ENCODE peak calls at places on chromosomes 4 and X, in seven cellular contexts. V is prostate gland, U is esophagus muscularis mucosa, I is IMR-90, E is fibroblast of lung, D is left lung, A is neuronal stem cell. G is an unnamed sample.
A peak's percentile ranks its signal among the peaks of the same experiment; 100 is the strongest.

GRCh38 chrX:152821145-152821765 is 9.3 kb downstream of the CETN2 start:
- DNase-seq in V (no peak), U (no peak), I (peak; percentile 32), E (peak; percentile 25), D (no peak), A (no peak), G (no peak)

GRCh38 chr4:74370912-74371311 is 6.0 kb downstream of the EREG start:
- DNase-seq in V (no peak), U (no peak), I (peak; percentile 64), E (peak; percentile 82), D (no peak), A (peak; percentile 26), G (no peak)

GRCh38 chr4:8315343-8316250 is 46.0 kb downstream of the HTRA3 start:
- DNase-seq in V (peak; percentile 51), U (no peak), I (peak; percentile 89), E (peak; percentile 86), D (peak; percentile 84), A (peak; percentile 70), G (peak; percentile 26)

GRCh38 chr4:26297219-26297618 is 23.6 kb upstream of the RBPJ start:
- DNase-seq in V (no peak), U (no peak), I (no peak), E (no peak), D (no peak), A (no peak), G (no peak)

GRCh38 chr4:80465238-80465637 is 129.7 kb downstream of the CFAP299 start:
- DNase-seq in V (no peak), U (no peak), I (peak; percentile 26), E (no peak), D (no peak), A (peak; percentile 29), G (no peak)

GRCh38 chr4:38411092-38411491 is 252.9 kb upstream of the KLF3 start:
- DNase-seq in V (no peak), U (no peak), I (no peak), E (no peak), D (no peak), A (no peak), G (no peak)

GRCh38 chrX:70433848-70434351 is 10.7 kb upstream of the DLG3 start:
- DNase-seq in V (peak; percentile 55), U (peak; percentile 92), I (peak; percentile 31), E (peak; percentile 49), D (peak; percentile 89), A (peak; percentile 57), G (peak; percentile 75)

GRCh38 chrX:73214366-73215094 is at the start of gene NAP1L2:
- DNase-seq in V (peak; percentile 51), U (no peak), I (no peak), E (no peak), D (peak; percentile 46), A (peak; percentile 18), G (peak; percentile 29)

GRCh38 chr4:44538534-44538933 is 89.9 kb upstream of the KCTD8 start:
- DNase-seq in V (no peak), U (no peak), I (no peak), E (no peak), D (no peak), A (no peak), G (no peak)

GRCh38 chr4:89173336-89174090 is 62.2 kb downstream of the TIGD2 start:
- DNase-seq in V (no peak), U (no peak), I (no peak), E (no peak), D (peak; percentile 39), A (no peak), G (no peak)

GRCh38 chr4:42568610-42569207 is 88.2 kb downstream of the ATP8A1 start:
- DNase-seq in V (peak; percentile 72), U (no peak), I (peak; percentile 65), E (peak; percentile 78), D (no peak), A (peak; percentile 59), G (peak; percentile 71)

GRCh38 chr4:7429069-7429416 is 5.7 kb downstream of the PSAPL1 start:
- DNase-seq in V (no peak), U (no peak), I (no peak), E (no peak), D (peak; percentile 54), A (no peak), G (peak; percentile 33)

GRCh38 chrX:21004835-21005234 is 369.4 kb upstream of the CNKSR2 start:
- DNase-seq in V (no peak), U (no peak), I (no peak), E (no peak), D (no peak), A (no peak), G (no peak)

GRCh38 chr4:156971168-156971601 is 414 bp downstream of the PDGFC start:
- DNase-seq in V (peak; percentile 44), U (no peak), I (no peak), E (no peak), D (no peak), A (no peak), G (no peak)

GRCh38 chr4:7806080-7806630 is 133.5 kb downstream of the AFAP1 start:
- DNase-seq in V (peak; percentile 27), U (no peak), I (peak; percentile 68), E (peak; percentile 93), D (no peak), A (no peak), G (peak; percentile 69)

GRCh38 chr4:6230827-6231662 is 30.7 kb upstream of the JAKMIP1 start:
- DNase-seq in V (no peak), U (no peak), I (no peak), E (no peak), D (no peak), A (no peak), G (no peak)

GRCh38 chrX:46694549-46694948 is 64.4 kb downstream of the SLC9A7 start:
- DNase-seq in V (no peak), U (no peak), I (no peak), E (no peak), D (no peak), A (no peak), G (no peak)

GRCh38 chr4:14924945-14925344 is 77.3 kb upstream of the CPEB2 start:
- DNase-seq in V (no peak), U (no peak), I (no peak), E (no peak), D (no peak), A (no peak), G (no peak)

GRCh38 chrX:71095971-71096701 is 485 bp downstream of the FOXO4 start:
- DNase-seq in V (peak; percentile 55), U (no peak), I (peak; percentile 30), E (no peak), D (no peak), A (no peak), G (no peak)

GRCh38 chr4:82652062-82652461 is 90.3 kb upstream of the TMEM150C start:
- DNase-seq in V (no peak), U (no peak), I (peak; percentile 23), E (no peak), D (no peak), A (no peak), G (no peak)

GRCh38 chr4:1192091-1192492 is 19.7 kb upstream of the SPON2 start:
- DNase-seq in V (peak; percentile 89), U (no peak), I (peak; percentile 99), E (peak; percentile 98), D (peak; percentile 80), A (no peak), G (peak; percentile 93)

GRCh38 chrX:37350034-37350365 is 836 bp downstream of the PRRG1 start:
- DNase-seq in V (no peak), U (no peak), I (peak; percentile 31), E (peak; percentile 28), D (no peak), A (no peak), G (no peak)

GRCh38 chr4:144787365-144788263 is 141.7 kb downstream of the HHIP start:
- DNase-seq in V (no peak), U (no peak), I (peak; percentile 49), E (peak; percentile 67), D (no peak), A (peak; percentile 23), G (no peak)

GRCh38 chr4:165628572-165628971 is 244.5 kb upstream of the TLL1 start:
- DNase-seq in V (no peak), U (no peak), I (no peak), E (no peak), D (no peak), A (no peak), G (no peak)

GRCh38 chr4:157978680-157979361 is 194.0 kb downstream of the GASK1B start:
- DNase-seq in V (peak; percentile 29), U (no peak), I (peak; percentile 64), E (peak; percentile 75), D (no peak), A (peak; percentile 67), G (peak; percentile 56)

GRCh38 chr4:117421706-117422105 is 336.3 kb upstream of the TRAM1L1 start:
- DNase-seq in V (no peak), U (no peak), I (no peak), E (no peak), D (no peak), A (no peak), G (no peak)

GRCh38 chr4:24266951-24267577 is 317.3 kb downstream of the DHX15 start:
- DNase-seq in V (no peak), U (no peak), I (peak; percentile 48), E (no peak), D (no peak), A (no peak), G (no peak)

GRCh38 chrX:24506082-24506481 is 41.0 kb downstream of the PDK3 start:
- DNase-seq in V (no peak), U (no peak), I (peak; percentile 44), E (no peak), D (no peak), A (no peak), G (no peak)

GRCh38 chrX:105653891-105654290 is 168.4 kb upstream of the NRK start:
- DNase-seq in V (no peak), U (no peak), I (no peak), E (peak; percentile 54), D (no peak), A (no peak), G (no peak)

GRCh38 chrX:53716328-53717088 is 30.0 kb upstream of the HUWE1 start:
- DNase-seq in V (no peak), U (no peak), I (peak; percentile 48), E (peak; percentile 32), D (no peak), A (no peak), G (no peak)

GRCh38 chr4:121189351-121189750 is 25.2 kb upstream of the TNIP3 start:
- DNase-seq in V (no peak), U (no peak), I (no peak), E (no peak), D (no peak), A (no peak), G (no peak)
- H3K27ac ChIP-seq in V (no peak overlapping the region), U (no peak overlapping the region), I (no peak overlapping the region), E (no peak overlapping the region), D (no peak overlapping the region), A (no peak overlapping the region), G (no peak overlapping the region)

GRCh38 chr4:55547918-55548317 is 1.2 kb upstream of the CLOCK start:
- DNase-seq in V (no peak), U (no peak), I (no peak), E (no peak), D (no peak), A (no peak), G (no peak)
- H3K4me3 ChIP-seq in V (no peak overlapping the region), U (peak overlapping the region; percentile 100), I (peak overlapping the region; percentile 62), E (peak overlapping the region; percentile 69), D (peak overlapping the region; percentile 74), A (peak overlapping the region; percentile 82), G (peak overlapping the region; percentile 79)

GRCh38 chr4:151454513-151454912 is 45.5 kb downstream of the FHIP1A start:
- DNase-seq in V (no peak), U (no peak), I (no peak), E (no peak), D (no peak), A (no peak), G (no peak)
- H3K27ac ChIP-seq in V (no peak overlapping the region), U (no peak overlapping the region), I (no peak overlapping the region), E (no peak overlapping the region), D (no peak overlapping the region), A (no peak overlapping the region), G (no peak overlapping the region)

GRCh38 chr4:81467672-81467964 is 4.1 kb downstream of the RASGEF1B start:
- DNase-seq in V (no peak), U (no peak), I (no peak), E (no peak), D (no peak), A (no peak), G (no peak)
- H3K4me3 ChIP-seq in V (no peak overlapping the region), U (no peak overlapping the region), I (no peak overlapping the region), E (no peak overlapping the region), D (no peak overlapping the region), A (no peak overlapping the region), G (no peak overlapping the region)

G was measured in dorsolateral prefrontal cortex.